ENCODE peak calls at places on chromosome 7, in four cellular contexts. O is H1, F is GM12878, B is K562. R is an unnamed sample.

GRCh38 chr7:149824748-149825566 is 13.2 kb upstream of the ZNF862 start:
- DNase-seq in O (no peak), B (peak), F (no peak), R (no peak)

GRCh38 chr7:12729112-12729511 is 41.7 kb downstream of the ARL4A start:
- DNase-seq in F (no peak), B (peak), O (peak), R (peak)

GRCh38 chr7:81111358-81111757 is 192.5 kb upstream of the SEMA3C start:
- DNase-seq in F (no peak), O (no peak), B (no peak), R (no peak)

GRCh38 chr7:127863082-127863481 is 168.2 kb downstream of the LRRC4 start:
- DNase-seq in F (no peak), O (no peak), B (no peak), R (no peak)

GRCh38 chr7:33107136-33108066 is 1.8 kb downstream of the RP9 start:
- DNase-seq in B (peak), F (no peak), O (no peak), R (peak)

GRCh38 chr7:94647295-94647694 is 8.6 kb downstream of the SGCE start:
- DNase-seq in O (no peak), B (no peak), F (no peak), R (no peak)

GRCh38 chr7:132759482-132760240 is 183.4 kb upstream of the PLXNA4 start:
- DNase-seq in O (no peak), F (no peak), B (no peak), R (no peak)

GRCh38 chr7:73628504-73628903 is 4.2 kb upstream of the MLXIPL start:
- DNase-seq in B (no peak), F (no peak), O (no peak), R (no peak)

GRCh38 chr7:24834150-24834798 is 77.0 kb upstream of the GSDME start:
- DNase-seq in O (no peak), B (no peak), F (no peak), R (no peak)

GRCh38 chr7:117666689-117667088 is 186.9 kb downstream of the CFTR start:
- DNase-seq in F (no peak), B (no peak), O (no peak), R (no peak)

DNA sequence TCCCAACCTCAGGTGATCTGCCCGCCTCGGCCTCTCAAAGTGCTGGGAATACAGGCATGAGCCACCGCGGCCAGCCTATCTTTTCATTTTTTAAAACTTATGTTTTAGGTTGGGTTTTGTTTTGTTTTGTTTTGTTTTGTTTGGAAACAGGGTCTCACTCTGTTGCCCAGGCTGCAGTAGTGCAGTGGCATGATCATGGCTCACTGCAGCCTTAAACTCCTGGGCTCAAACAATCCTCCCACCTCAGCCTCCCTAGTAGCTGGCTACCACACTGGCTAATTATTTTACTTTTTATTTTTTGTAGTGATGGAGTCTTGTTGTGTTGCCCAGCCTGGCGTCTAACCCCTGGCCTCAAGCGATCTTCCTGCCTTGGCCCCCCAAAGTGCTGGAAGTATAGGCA is 19.4 kb upstream of the AGFG2 start:
- DNase-seq in F (no peak), O (no peak), B (no peak), R (no peak)
- TF ChIP-seq USF2 in F (no peak), O (no peak), B (no peak), R (no peak)

DNA sequence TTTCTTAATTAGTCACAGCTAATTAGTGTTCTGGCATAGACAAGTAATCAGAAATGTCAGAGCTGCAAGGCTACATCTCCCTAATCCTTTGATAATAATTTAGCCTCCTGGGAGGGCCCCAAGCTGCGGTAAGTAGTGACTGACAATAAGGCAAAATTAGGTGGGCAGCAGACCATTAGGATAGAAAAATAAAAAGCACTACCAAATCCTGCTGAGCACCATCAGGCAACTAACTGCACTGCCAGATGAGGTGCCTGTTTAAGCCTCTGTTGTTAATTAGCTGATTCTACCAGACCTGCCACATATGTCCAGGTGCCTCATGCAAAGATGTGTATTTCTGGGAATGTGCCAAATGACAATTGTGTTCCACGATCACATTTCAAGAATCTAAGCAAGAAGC is 32.5 kb upstream of the FEZF1 start:
- DNase-seq in O (no peak), F (no peak), B (no peak), R (no peak)
- TF ChIP-seq ZNF274 in O (no peak), F (no peak), B (no peak), R (no peak)

DNA sequence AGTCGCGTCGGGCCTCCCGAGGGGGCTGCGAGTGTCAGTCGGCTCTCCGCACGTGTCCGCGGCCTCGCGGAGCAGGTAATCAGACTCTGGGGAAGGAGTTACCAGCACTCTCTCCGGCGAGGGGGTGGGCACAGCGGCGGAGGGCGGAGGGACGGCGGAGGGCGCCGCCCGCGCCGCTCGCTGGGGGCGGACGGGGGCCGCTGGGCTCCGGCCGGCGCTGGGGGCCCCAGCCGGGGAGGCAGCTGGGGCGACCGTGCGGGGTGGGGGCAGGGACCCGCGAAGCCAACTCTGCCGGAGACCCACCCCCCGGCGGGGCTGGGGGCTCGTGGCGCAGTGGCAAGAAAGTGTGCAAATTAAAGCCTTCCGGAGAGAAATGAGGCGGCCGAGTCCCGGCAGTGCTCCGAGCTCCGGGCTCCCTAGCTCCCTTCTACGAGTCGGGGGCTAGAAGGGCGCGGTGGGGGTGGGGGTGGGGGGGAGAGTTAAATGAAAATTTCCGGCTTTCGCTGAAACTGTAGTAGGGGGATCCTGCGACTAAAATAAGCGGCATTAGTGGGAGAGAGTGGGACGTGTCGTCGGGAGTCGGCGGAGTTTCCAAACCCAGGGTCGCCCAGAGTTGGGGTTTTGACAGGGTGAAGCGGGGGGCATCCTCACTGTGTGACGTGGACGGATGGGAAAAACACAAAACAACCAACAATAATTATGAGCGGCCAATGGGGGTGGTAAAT is at the start of gene CDK6:
- DNase-seq in O (no peak), B (peak), F (no peak), R (peak)
- TF ChIP-seq USF2 in O (no peak), B (peak), F (no peak), R (no peak)

DNA sequence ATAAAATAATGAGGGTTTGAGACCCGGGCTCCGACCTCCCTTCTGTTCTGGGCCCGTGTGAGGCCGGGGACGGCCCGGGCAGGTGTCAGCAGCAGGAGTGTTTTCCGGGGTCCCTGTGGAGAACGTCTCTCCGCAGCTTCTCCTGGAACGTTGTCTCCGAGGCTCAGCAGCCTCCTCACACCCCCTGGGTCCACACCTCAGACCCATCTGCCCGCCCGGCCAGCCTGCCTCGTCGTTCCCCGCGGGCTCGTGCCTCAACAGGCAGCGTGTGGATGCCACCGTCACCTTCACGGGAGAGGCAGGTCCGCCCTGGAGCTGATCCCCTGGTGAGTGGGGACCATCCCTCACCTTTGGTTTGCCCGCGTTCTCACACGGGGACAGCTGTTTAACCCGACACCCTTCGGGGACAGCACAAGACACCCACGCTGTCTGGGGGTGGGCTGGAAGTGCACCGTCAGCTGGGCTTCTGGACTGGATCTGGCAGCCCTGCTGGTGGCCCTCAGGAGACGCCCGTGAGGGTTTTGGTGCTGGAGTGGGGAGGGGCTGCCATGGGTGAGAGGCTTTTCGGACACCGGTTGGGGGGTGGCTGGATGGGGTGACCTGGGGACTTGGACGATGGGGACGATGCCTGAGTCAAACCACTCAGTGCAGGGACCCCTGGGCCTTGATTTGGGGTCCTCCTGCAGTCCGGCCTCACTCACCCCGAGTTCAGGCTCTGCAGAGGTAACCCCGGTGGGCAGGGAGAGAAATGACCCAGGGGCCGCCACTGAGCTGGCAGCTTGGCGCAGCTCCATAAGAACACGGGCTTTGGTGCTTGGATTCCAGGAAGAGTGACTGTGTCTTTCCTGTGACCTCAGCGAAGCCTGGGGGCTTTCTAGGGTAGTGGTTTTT is 131.7 kb downstream of the DNAJB6 start:
- DNase-seq in F (no peak), O (no peak), B (no peak), R (no peak)
- TF ChIP-seq ZNF274 in F (no peak), O (no peak), B (no peak), R (no peak)

R was measured in HepG2.